ENCODE peak calls at places on chromosomes 3 and 15, in seven cellular contexts. H is foreskin fibroblast, V is fibroblast of lung, T is HCT116, Y is memory B cell, B is upper lobe of right lung, P is NCI-H1694. J is an unnamed sample.

GRCh38 chr3:9340450-9341009 is 22.3 kb upstream of the THUMPD3 start:
- DNase-seq in H (peak; percentile 82), V (peak; percentile 87), T (peak; percentile 47), Y (no peak), B (no peak), P (no peak), J (no peak)

GRCh38 chr3:69219101-69219708 is 96.8 kb upstream of the LMOD3 start:
- DNase-seq in H (no peak), V (peak; percentile 36), T (no peak), Y (no peak), B (no peak), P (no peak), J (no peak)

GRCh38 chr3:114308830-114309229 is 15.0 kb downstream of the TIGIT start:
- DNase-seq in H (no peak), V (no peak), T (no peak), Y (peak; percentile 29), B (no peak), P (no peak), J (no peak)

GRCh38 chr15:78103406-78104118 is 11.2 kb downstream of the SH2D7 start:
- DNase-seq in H (no peak), V (no peak), T (no peak), Y (no peak), B (peak; percentile 63), P (no peak), J (no peak)

GRCh38 chr3:30170681-30171438 is 435.5 kb upstream of the TGFBR2 start:
- DNase-seq in H (no peak), V (no peak), T (no peak), Y (no peak), B (no peak), P (no peak), J (no peak)

GRCh38 chr3:66795365-66795764 is 202.7 kb upstream of the KBTBD8 start:
- DNase-seq in H (peak; percentile 84), V (peak; percentile 12), T (no peak), Y (no peak), B (no peak), P (no peak), J (no peak)

GRCh38 chr15:70347766-70348558 is 250.2 kb upstream of the TLE3 start:
- DNase-seq in H (no peak), V (no peak), T (no peak), Y (peak; percentile 5), B (no peak), P (no peak), J (peak; percentile 25)

GRCh38 chr15:62390793-62391543 is 225.9 kb upstream of the C2CD4B start:
- DNase-seq in H (peak; percentile 35), V (peak; percentile 59), T (no peak), Y (peak; percentile 18), B (peak; percentile 75), P (no peak), J (no peak)

GRCh38 chr3:190644035-190644434 is 130.2 kb downstream of the IL1RAP start:
- DNase-seq in H (no peak), V (peak; percentile 6), T (no peak), Y (no peak), B (no peak), P (no peak), J (no peak)

GRCh38 chr3:72344256-72345046 is 503.8 kb downstream of the SHQ1 start:
- DNase-seq in H (no peak), V (no peak), T (no peak), Y (no peak), B (no peak), P (no peak), J (no peak)

J was measured in NCI-H524 treated with DMSO at 0.1 percent for 48 hours.